ENCODE peak calls at places on chromosomes 7 and 10, in seven cellular contexts. U is stimulated activated CD4-positive, alpha-beta T cell treated with anti-CD3 and anti-CD28 coated beads, Interleukin-1b, Interleukin-23, amount 100 ng/mL, for 24 hours; Z is AG10803; E is HuH-7; H is PC-3; B is nephron progenitor cell; J is activated naive CD4-positive, alpha-beta T cell treated with Interleukin-2 at 50 U/mL for 16 hours. W is an unnamed sample.

GRCh38 chr7:158061031-158061630 is 526.5 kb downstream of the PTPRN2 start:
- DNase-seq in Z (no peak), B (peak; percentile 29), E (no peak), U (no peak), J (no peak), H (no peak), W (no peak)

GRCh38 chr7:19754521-19755116 is 18.8 kb downstream of the TMEM196 start:
- DNase-seq in B (no peak), E (peak; percentile 4), H (peak; percentile 88), J (no peak), Z (peak; percentile 42), U (no peak), W (no peak)

GRCh38 chr7:85457911-85458310 is 271.1 kb upstream of the SEMA3D start:
- DNase-seq in H (no peak), U (no peak), E (no peak), Z (no peak), J (no peak), B (no peak), W (no peak)

GRCh38 chr10:1328951-1329614 is 272.9 kb downstream of the WDR37 start:
- DNase-seq in U (no peak), Z (no peak), H (no peak), J (no peak), E (no peak), B (no peak), W (no peak)

GRCh38 chr10:93837783-93838677 is 55.7 kb upstream of the SLC35G1 start:
- DNase-seq in J (no peak), U (no peak), B (no peak), E (no peak), Z (no peak), H (no peak), W (no peak)

GRCh38 chr10:102068216-102068615 is 3.1 kb downstream of the HPS6 start:
- DNase-seq in U (no peak), E (no peak), J (no peak), Z (peak; percentile 12), H (no peak), B (no peak), W (no peak)

GRCh38 chr10:132369636-132370185 is 27.3 kb upstream of the PWWP2B start:
- DNase-seq in J (no peak), B (no peak), Z (no peak), H (no peak), U (no peak), E (no peak), W (no peak)

GRCh38 chr7:102279537-102280400 is 6.9 kb upstream of the SH2B2 start:
- DNase-seq in E (peak; percentile 91), J (peak; percentile 58), H (peak; percentile 56), B (peak; percentile 80), Z (peak; percentile 34), U (peak; percentile 32), W (peak; percentile 70)

GRCh38 chr7:92246363-92247101 is 758 bp downstream of the ANKIB1 start:
- DNase-seq in E (peak; percentile 33), J (peak; percentile 13), Z (no peak), B (peak; percentile 27), U (no peak), H (peak; percentile 19), W (peak; percentile 23)

GRCh38 chr10:61779950-61780659 is 117.4 kb downstream of the CABCOCO1 start:
- DNase-seq in E (no peak), B (no peak), J (peak; percentile 24), Z (peak; percentile 87), U (no peak), H (peak; percentile 83), W (peak; percentile 36)

GRCh38 chr10:6162589-6163356 is 40.0 kb upstream of the PFKFB3 start:
- DNase-seq in H (no peak), Z (no peak), E (no peak), J (no peak), U (no peak), B (no peak), W (no peak)

GRCh38 chr7:2953099-2953498 is 90.6 kb downstream of the CARD11 start:
- DNase-seq in J (no peak), Z (no peak), B (no peak), U (no peak), H (no peak), E (no peak), W (no peak)

GRCh38 chr7:150378115-150378852 is 846 bp upstream of the ZNF775 start:
- DNase-seq in J (peak; percentile 39), U (no peak), H (peak; percentile 54), E (peak; percentile 66), Z (peak; percentile 72), B (peak; percentile 62), W (peak; percentile 48)

GRCh38 chr10:59245751-59246150 is 69.3 kb downstream of the PHYHIPL start:
- DNase-seq in U (no peak), B (no peak), J (no peak), E (no peak), H (no peak), Z (no peak), W (no peak)

GRCh38 chr10:123577921-123578461 is 88.2 kb upstream of the GPR26 start:
- DNase-seq in B (no peak), U (no peak), H (no peak), Z (no peak), E (no peak), J (no peak), W (no peak)

GRCh38 chr7:2276107-2276506 is 34.1 kb downstream of the NUDT1 start:
- DNase-seq in E (no peak), U (no peak), B (no peak), Z (no peak), H (no peak), J (no peak), W (no peak)

GRCh38 chr7:44448922-44449321 is 41.5 kb downstream of the NUDCD3 start:
- DNase-seq in J (no peak), Z (no peak), H (no peak), B (no peak), U (no peak), E (no peak), W (no peak)

GRCh38 chr7:4416436-4417092 is 265.5 kb upstream of the FOXK1 start:
- DNase-seq in Z (no peak), H (no peak), B (no peak), J (no peak), E (no peak), U (no peak), W (no peak)

GRCh38 chr10:35910234-35910633 is 268.1 kb upstream of the FZD8 start:
- DNase-seq in B (no peak), E (no peak), H (peak; percentile 99), U (no peak), J (no peak), Z (peak; percentile 75), W (no peak)

GRCh38 chr7:120165231-120165630 is 107.7 kb upstream of the KCND2 start:
- DNase-seq in Z (peak; percentile 28), B (no peak), E (no peak), J (no peak), H (no peak), U (no peak), W (no peak)

GRCh38 chr7:134750083-134751062 is 29.1 kb upstream of the CALD1 start:
- DNase-seq in Z (peak; percentile 38), E (peak; percentile 63), U (peak; percentile 43), J (peak; percentile 67), H (peak; percentile 44), B (peak; percentile 65), W (peak; percentile 79)

GRCh38 chr7:97104719-97105129 is 12.8 kb upstream of the SDHAF3 start:
- DNase-seq in Z (peak; percentile 62), J (peak; percentile 73), B (peak; percentile 92), H (peak; percentile 75), E (peak; percentile 76), U (peak; percentile 50), W (peak; percentile 79)

GRCh38 chr7:44959956-44960640 is 18.7 kb downstream of the MYO1G start:
- DNase-seq in H (no peak), J (no peak), B (no peak), E (no peak), U (no peak), Z (no peak), W (peak; percentile 12)

GRCh38 chr7:111708072-111708471 is 145.8 kb upstream of the IMMP2L start:
- DNase-seq in E (no peak), H (no peak), Z (peak; percentile 21), B (no peak), U (no peak), J (no peak), W (no peak)

GRCh38 chr10:99393036-99393435 is 37.4 kb downstream of the GOT1 start:
- DNase-seq in H (peak; percentile 45), Z (no peak), B (no peak), E (no peak), U (no peak), J (no peak), W (no peak)

GRCh38 chr10:78774999-78775711 is 293.6 kb upstream of the ZMIZ1 start:
- DNase-seq in B (peak; percentile 37), J (no peak), E (peak; percentile 52), H (no peak), U (no peak), Z (no peak), W (no peak)

GRCh38 chr7:1611708-1612241 is 41.9 kb upstream of the PSMG3 start:
- DNase-seq in U (no peak), B (no peak), J (no peak), H (peak; percentile 24), E (no peak), Z (peak; percentile 95), W (no peak)

GRCh38 chr10:114703377-114704125 is 45.5 kb upstream of the ABLIM1 start:
- DNase-seq in Z (peak; percentile 13), B (peak; percentile 22), J (no peak), E (peak; percentile 30), U (no peak), H (peak; percentile 53), W (peak; percentile 8)

GRCh38 chr7:144676492-144676891 is 159.4 kb downstream of the TPK1 start:
- DNase-seq in U (no peak), Z (no peak), B (no peak), E (no peak), H (no peak), J (no peak), W (no peak)

GRCh38 chr7:92851732-92852131 is 15.4 kb upstream of the CDK6 start:
- DNase-seq in H (no peak), J (no peak), U (no peak), E (no peak), Z (peak; percentile 23), B (no peak), W (no peak)

GRCh38 chr10:79331709-79332108 is 15.6 kb upstream of the PPIF start:
- DNase-seq in J (peak; percentile 89), E (no peak), Z (peak; percentile 84), U (peak; percentile 59), H (peak; percentile 100), B (no peak), W (peak; percentile 87)

GRCh38 chr7:40469481-40469880 is 334.7 kb downstream of the SUGCT start:
- DNase-seq in B (no peak), U (no peak), E (no peak), H (peak; percentile 17), J (no peak), Z (peak; percentile 92), W (no peak)

GRCh38 chr10:16441106-16441850 is 4.5 kb downstream of the PTER start:
- DNase-seq in J (no peak), B (no peak), U (no peak), H (peak; percentile 8), Z (peak; percentile 26), E (no peak), W (no peak)

GRCh38 chr10:62073429-62073828 is 171.9 kb downstream of the ARID5B start:
- DNase-seq in J (no peak), Z (peak; percentile 48), B (no peak), H (no peak), U (no peak), E (no peak), W (no peak)

GRCh38 chr7:12119638-12120303 is 91.3 kb upstream of the TMEM106B start:
- DNase-seq in H (no peak), U (no peak), Z (no peak), E (no peak), B (peak; percentile 2), J (no peak), W (no peak)

GRCh38 chr7:105691029-105691691 is 109.9 kb upstream of the EFCAB10 start:
- DNase-seq in B (no peak), Z (peak; percentile 21), E (no peak), J (peak; percentile 42), U (no peak), H (peak; percentile 35), W (peak; percentile 42)

W was measured in stimulated activated naive CD8-positive, alpha-beta T cell treated with anti-CD3 and anti-CD28 coated beads, Interleukin-15, Interleukin-2, amounts not matched to agents 100 U/mL and 50 U/mL, for 24 hours.